ENCODE peak calls at places on chromosomes 2 and 18, in six cellular contexts. Y is EL; W is stimulated activated CD8-positive, alpha-beta memory T cell treated with anti-CD3 and anti-CD28 coated beads, Interleukin-7, amount 100 ng/mL, for 24 hours; A is aorta; M is sigmoid colon; K is cardiac muscle cell. I is an unnamed sample.

GRCh38 chr2:159933727-159934049 is 128.7 kb downstream of the PLA2R1 start:
- DNase-seq in A (no peak), M (no peak), W (no peak), Y (no peak), K (no peak), I (no peak)

GRCh38 chr2:235479604-235480003 is 14.2 kb upstream of the AGAP1 start:
- DNase-seq in W (no peak), A (no peak), K (no peak), M (no peak), Y (no peak), I (no peak)

GRCh38 chr2:7516447-7517121 is 599.4 kb downstream of the RNF144A start:
- DNase-seq in K (no peak), Y (no peak), W (no peak), M (no peak), A (no peak), I (no peak)

GRCh38 chr2:38526195-38526594 is 76.5 kb downstream of the HNRNPLL start:
- DNase-seq in A (no peak), K (peak; percentile 86), Y (peak; percentile 22), W (no peak), M (no peak), I (no peak)

GRCh38 chr2:71466301-71467179 is 13.2 kb downstream of the DYSF start:
- DNase-seq in M (no peak), K (peak; percentile 21), W (no peak), A (peak; percentile 63), Y (peak; percentile 56), I (no peak)

GRCh38 chr2:30421026-30421425 is 26.0 kb upstream of the LCLAT1 start:
- DNase-seq in W (no peak), Y (no peak), A (no peak), K (no peak), M (no peak), I (no peak)

GRCh38 chr2:158782126-158782525 is 13.0 kb upstream of the DAPL1 start:
- DNase-seq in K (no peak), Y (no peak), W (no peak), A (no peak), M (no peak), I (no peak)

GRCh38 chr2:168470188-168470879 is 14.3 kb downstream of the CERS6 start:
- DNase-seq in Y (no peak), M (no peak), K (no peak), A (no peak), W (no peak), I (no peak)

GRCh38 chr18:78929502-78929901 is 50.1 kb upstream of the SALL3 start:
- DNase-seq in W (no peak), M (no peak), K (no peak), Y (no peak), A (no peak), I (no peak)

GRCh38 chr2:238777369-238778067 is 70.4 kb upstream of the TWIST2 start:
- DNase-seq in W (no peak), A (no peak), Y (no peak), M (no peak), K (no peak), I (no peak)

GRCh38 chr2:232870766-232871371 is 805 bp downstream of the SNORC start:
- DNase-seq in M (peak; percentile 43), A (no peak), Y (no peak), W (no peak), K (no peak), I (no peak)

GRCh38 chr2:238203973-238204683 is 633 bp upstream of the ILKAP start:
- DNase-seq in M (no peak), W (no peak), A (no peak), Y (no peak), K (no peak), I (no peak)

GRCh38 chr2:14240868-14241267 is 391.6 kb upstream of the LRATD1 start:
- DNase-seq in A (no peak), K (no peak), W (no peak), M (no peak), Y (no peak), I (no peak)

GRCh38 chr2:48205137-48205798 is 299.0 kb upstream of the FBXO11 start:
- DNase-seq in A (no peak), K (peak; percentile 40), W (no peak), Y (peak; percentile 6), M (no peak), I (no peak)

GRCh38 chr2:152568566-152568965 is 148.7 kb downstream of the PRPF40A start:
- DNase-seq in K (no peak), Y (no peak), W (no peak), M (no peak), A (no peak), I (no peak)

GRCh38 chr2:238887616-238888015 is 39.7 kb downstream of the TWIST2 start:
- DNase-seq in M (no peak), W (no peak), A (no peak), K (no peak), Y (no peak), I (no peak)

GRCh38 chr2:231378028-231378722 is 17.3 kb upstream of the B3GNT7 start:
- DNase-seq in W (no peak), M (no peak), K (no peak), Y (no peak), A (no peak), I (no peak)

GRCh38 chr2:216985658-216986141 is 125.8 kb upstream of the TNP1 start:
- DNase-seq in W (no peak), Y (no peak), K (no peak), M (no peak), A (no peak), I (no peak)

GRCh38 chr2:604385-604784 is 72.8 kb downstream of the TMEM18 start:
- DNase-seq in K (no peak), W (no peak), Y (no peak), A (no peak), M (no peak), I (no peak)

GRCh38 chr18:58209326-58209725 is 165.3 kb downstream of the NEDD4L start:
- DNase-seq in Y (peak; percentile 52), W (no peak), A (no peak), M (no peak), K (no peak), I (no peak)

GRCh38 chr2:108288534-108289106 is at the start of gene SULT1C2:
- DNase-seq in M (no peak), W (no peak), K (no peak), Y (peak; percentile 4), A (no peak), I (no peak)

GRCh38 chr2:85503611-85504433 is 35.1 kb upstream of the MAT2A start:
- DNase-seq in M (no peak), A (no peak), K (no peak), W (no peak), Y (peak; percentile 77), I (no peak)

GRCh38 chr2:118169359-118170005 is 81.2 kb downstream of the INSIG2 start:
- DNase-seq in K (no peak), W (no peak), Y (peak; percentile 14), M (peak; percentile 67), A (peak; percentile 73), I (no peak)

GRCh38 chr2:4219121-4219520 is 515.7 kb downstream of the DCDC2C start:
- DNase-seq in W (no peak), M (no peak), K (no peak), Y (no peak), A (no peak), I (no peak)

GRCh38 chr18:80171190-80171872 is 62.3 kb downstream of the ADNP2 start:
- DNase-seq in A (peak; percentile 73), Y (peak; percentile 17), W (peak; percentile 48), M (no peak), K (peak; percentile 60), I (no peak)

GRCh38 chr2:190804182-190804795 is 76.3 kb upstream of the GLS start:
- DNase-seq in Y (peak; percentile 21), K (peak; percentile 54), A (no peak), M (no peak), W (no peak), I (no peak)

GRCh38 chr2:65668744-65669143 is 236.3 kb upstream of the SPRED2 start:
- DNase-seq in Y (no peak), K (no peak), A (no peak), M (no peak), W (no peak), I (no peak)